ENCODE peak calls at places on chromosomes 3 and 15, in ten cellular contexts. One of them, this sample, is unnamed.

GRCh38 chr15:78018968-78019644 is 58.4 kb downstream of the TBC1D2B start:
- DNase-seq in HTR-8/SVneo: no peak
- DNase-seq in AG08396: no peak
- DNase-seq in DMS79: no peak
- DNase-seq in dorsolateral prefrontal cortex: no peak
- DNase-seq in amniotic stem cell: no peak
- DNase-seq in stimulated activated naive CD8-positive, alpha-beta T cell treated with anti-CD3 and anti-CD28 coated beads, Interleukin-15, Interleukin-2, amounts not matched to agents 100 U/mL and 50 U/mL, for 24 hours: no peak
- DNase-seq in stimulated activated CD4-positive, alpha-beta T cell treated with anti-CD3 and anti-CD28 coated beads, Interleukin-1b, Interleukin-23, amount 100 ng/mL, for 1 hour: no peak
- DNase-seq in activated T-cell treated with anti-CD3 and anti-CD28 coated beads for 1 hour: no peak
- DNase-seq in fibroblast of pulmonary artery: no peak
- DNase-seq in this sample: no peak

GRCh38 chr15:42282344-42282743 is 9.1 kb upstream of the TMEM87A start:
- DNase-seq in HTR-8/SVneo: no peak
- DNase-seq in DMS79: no peak
- DNase-seq in stimulated activated naive CD8-positive, alpha-beta T cell treated with anti-CD3 and anti-CD28 coated beads, Interleukin-15, Interleukin-2, amounts not matched to agents 100 U/mL and 50 U/mL, for 24 hours: no peak
- DNase-seq in activated T-cell treated with anti-CD3 and anti-CD28 coated beads for 1 hour: no peak
- DNase-seq in dorsolateral prefrontal cortex: no peak
- DNase-seq in stimulated activated CD4-positive, alpha-beta T cell treated with anti-CD3 and anti-CD28 coated beads, Interleukin-1b, Interleukin-23, amount 100 ng/mL, for 1 hour: no peak
- DNase-seq in amniotic stem cell: no peak
- DNase-seq in AG08396: no peak
- DNase-seq in fibroblast of pulmonary artery: no peak
- DNase-seq in this sample: no peak

GRCh38 chr3:78277793-78278192 is 1237.9 kb downstream of the ROBO2 start:
- DNase-seq in fibroblast of pulmonary artery: no peak
- DNase-seq in stimulated activated naive CD8-positive, alpha-beta T cell treated with anti-CD3 and anti-CD28 coated beads, Interleukin-15, Interleukin-2, amounts not matched to agents 100 U/mL and 50 U/mL, for 24 hours: no peak
- DNase-seq in AG08396: no peak
- DNase-seq in DMS79: peak; percentile 30
- DNase-seq in amniotic stem cell: no peak
- DNase-seq in dorsolateral prefrontal cortex: no peak
- DNase-seq in activated T-cell treated with anti-CD3 and anti-CD28 coated beads for 1 hour: no peak
- DNase-seq in HTR-8/SVneo: no peak
- DNase-seq in stimulated activated CD4-positive, alpha-beta T cell treated with anti-CD3 and anti-CD28 coated beads, Interleukin-1b, Interleukin-23, amount 100 ng/mL, for 1 hour: no peak
- DNase-seq in this sample: no peak

GRCh38 chr3:81451611-81452010 is 309.8 kb downstream of the GBE1 start:
- DNase-seq in activated T-cell treated with anti-CD3 and anti-CD28 coated beads for 1 hour: no peak
- DNase-seq in fibroblast of pulmonary artery: peak; percentile 69
- DNase-seq in amniotic stem cell: no peak
- DNase-seq in stimulated activated CD4-positive, alpha-beta T cell treated with anti-CD3 and anti-CD28 coated beads, Interleukin-1b, Interleukin-23, amount 100 ng/mL, for 1 hour: no peak
- DNase-seq in DMS79: no peak
- DNase-seq in dorsolateral prefrontal cortex: no peak
- DNase-seq in stimulated activated naive CD8-positive, alpha-beta T cell treated with anti-CD3 and anti-CD28 coated beads, Interleukin-15, Interleukin-2, amounts not matched to agents 100 U/mL and 50 U/mL, for 24 hours: no peak
- DNase-seq in AG08396: no peak
- DNase-seq in HTR-8/SVneo: no peak
- DNase-seq in this sample: no peak

GRCh38 chr3:172137287-172138030 is 98.1 kb downstream of the FNDC3B start:
- DNase-seq in amniotic stem cell: no peak
- DNase-seq in stimulated activated CD4-positive, alpha-beta T cell treated with anti-CD3 and anti-CD28 coated beads, Interleukin-1b, Interleukin-23, amount 100 ng/mL, for 1 hour: no peak
- DNase-seq in HTR-8/SVneo: no peak
- DNase-seq in stimulated activated naive CD8-positive, alpha-beta T cell treated with anti-CD3 and anti-CD28 coated beads, Interleukin-15, Interleukin-2, amounts not matched to agents 100 U/mL and 50 U/mL, for 24 hours: no peak
- DNase-seq in activated T-cell treated with anti-CD3 and anti-CD28 coated beads for 1 hour: no peak
- DNase-seq in fibroblast of pulmonary artery: peak; percentile 87
- DNase-seq in AG08396: no peak
- DNase-seq in DMS79: no peak
- DNase-seq in dorsolateral prefrontal cortex: no peak
- DNase-seq in this sample: no peak

GRCh38 chr3:139629033-139629432 is 48.7 kb downstream of the NMNAT3 start:
- DNase-seq in DMS79: no peak
- DNase-seq in fibroblast of pulmonary artery: peak; percentile 4
- DNase-seq in AG08396: no peak
- DNase-seq in dorsolateral prefrontal cortex: no peak
- DNase-seq in HTR-8/SVneo: peak; percentile 15
- DNase-seq in stimulated activated CD4-positive, alpha-beta T cell treated with anti-CD3 and anti-CD28 coated beads, Interleukin-1b, Interleukin-23, amount 100 ng/mL, for 1 hour: no peak
- DNase-seq in stimulated activated naive CD8-positive, alpha-beta T cell treated with anti-CD3 and anti-CD28 coated beads, Interleukin-15, Interleukin-2, amounts not matched to agents 100 U/mL and 50 U/mL, for 24 hours: peak; percentile 6
- DNase-seq in activated T-cell treated with anti-CD3 and anti-CD28 coated beads for 1 hour: no peak
- DNase-seq in amniotic stem cell: no peak
- DNase-seq in this sample: no peak

GRCh38 chr3:152357587-152357986 is 88.9 kb downstream of the MBNL1 start:
- DNase-seq in amniotic stem cell: no peak
- DNase-seq in stimulated activated naive CD8-positive, alpha-beta T cell treated with anti-CD3 and anti-CD28 coated beads, Interleukin-15, Interleukin-2, amounts not matched to agents 100 U/mL and 50 U/mL, for 24 hours: no peak
- DNase-seq in DMS79: no peak
- DNase-seq in AG08396: no peak
- DNase-seq in dorsolateral prefrontal cortex: no peak
- DNase-seq in activated T-cell treated with anti-CD3 and anti-CD28 coated beads for 1 hour: no peak
- DNase-seq in fibroblast of pulmonary artery: no peak
- DNase-seq in stimulated activated CD4-positive, alpha-beta T cell treated with anti-CD3 and anti-CD28 coated beads, Interleukin-1b, Interleukin-23, amount 100 ng/mL, for 1 hour: no peak
- DNase-seq in HTR-8/SVneo: no peak
- DNase-seq in this sample: no peak

GRCh38 chr3:146308682-146309081 is 57.8 kb upstream of the PLSCR4 start:
- DNase-seq in AG08396: peak; percentile 46
- DNase-seq in HTR-8/SVneo: no peak
- DNase-seq in DMS79: no peak
- DNase-seq in activated T-cell treated with anti-CD3 and anti-CD28 coated beads for 1 hour: no peak
- DNase-seq in amniotic stem cell: peak; percentile 29
- DNase-seq in stimulated activated naive CD8-positive, alpha-beta T cell treated with anti-CD3 and anti-CD28 coated beads, Interleukin-15, Interleukin-2, amounts not matched to agents 100 U/mL and 50 U/mL, for 24 hours: no peak
- DNase-seq in stimulated activated CD4-positive, alpha-beta T cell treated with anti-CD3 and anti-CD28 coated beads, Interleukin-1b, Interleukin-23, amount 100 ng/mL, for 1 hour: no peak
- DNase-seq in dorsolateral prefrontal cortex: no peak
- DNase-seq in fibroblast of pulmonary artery: peak; percentile 96
- DNase-seq in this sample: peak; percentile 55

GRCh38 chr3:22713936-22714335 is 489.2 kb upstream of the UBE2E2 start:
- DNase-seq in AG08396: no peak
- DNase-seq in DMS79: no peak
- DNase-seq in activated T-cell treated with anti-CD3 and anti-CD28 coated beads for 1 hour: no peak
- DNase-seq in amniotic stem cell: peak; percentile 40
- DNase-seq in fibroblast of pulmonary artery: peak; percentile 92
- DNase-seq in dorsolateral prefrontal cortex: no peak
- DNase-seq in HTR-8/SVneo: peak; percentile 44
- DNase-seq in stimulated activated CD4-positive, alpha-beta T cell treated with anti-CD3 and anti-CD28 coated beads, Interleukin-1b, Interleukin-23, amount 100 ng/mL, for 1 hour: no peak
- DNase-seq in stimulated activated naive CD8-positive, alpha-beta T cell treated with anti-CD3 and anti-CD28 coated beads, Interleukin-15, Interleukin-2, amounts not matched to agents 100 U/mL and 50 U/mL, for 24 hours: no peak
- DNase-seq in this sample: peak; percentile 57

GRCh38 chr3:143507735-143508580 is 340.3 kb downstream of the SLC9A9 start:
- DNase-seq in fibroblast of pulmonary artery: peak; percentile 64
- DNase-seq in amniotic stem cell: peak; percentile 36
- DNase-seq in HTR-8/SVneo: no peak
- DNase-seq in activated T-cell treated with anti-CD3 and anti-CD28 coated beads for 1 hour: no peak
- DNase-seq in stimulated activated naive CD8-positive, alpha-beta T cell treated with anti-CD3 and anti-CD28 coated beads, Interleukin-15, Interleukin-2, amounts not matched to agents 100 U/mL and 50 U/mL, for 24 hours: no peak
- DNase-seq in stimulated activated CD4-positive, alpha-beta T cell treated with anti-CD3 and anti-CD28 coated beads, Interleukin-1b, Interleukin-23, amount 100 ng/mL, for 1 hour: no peak
- DNase-seq in dorsolateral prefrontal cortex: no peak
- DNase-seq in DMS79: no peak
- DNase-seq in AG08396: peak; percentile 56
- DNase-seq in this sample: peak; percentile 22

GRCh38 chr3:49399467-49399866 is 12.3 kb downstream of the RHOA start:
- DNase-seq in HTR-8/SVneo: no peak
- DNase-seq in stimulated activated CD4-positive, alpha-beta T cell treated with anti-CD3 and anti-CD28 coated beads, Interleukin-1b, Interleukin-23, amount 100 ng/mL, for 1 hour: no peak
- DNase-seq in activated T-cell treated with anti-CD3 and anti-CD28 coated beads for 1 hour: no peak
- DNase-seq in fibroblast of pulmonary artery: no peak
- DNase-seq in stimulated activated naive CD8-positive, alpha-beta T cell treated with anti-CD3 and anti-CD28 coated beads, Interleukin-15, Interleukin-2, amounts not matched to agents 100 U/mL and 50 U/mL, for 24 hours: no peak
- DNase-seq in AG08396: no peak
- DNase-seq in DMS79: no peak
- DNase-seq in dorsolateral prefrontal cortex: no peak
- DNase-seq in amniotic stem cell: no peak
- DNase-seq in this sample: no peak

GRCh38 chr15:31934821-31935220 is 95.5 kb upstream of the CHRNA7 start:
- DNase-seq in DMS79: no peak
- DNase-seq in amniotic stem cell: no peak
- DNase-seq in fibroblast of pulmonary artery: no peak
- DNase-seq in stimulated activated CD4-positive, alpha-beta T cell treated with anti-CD3 and anti-CD28 coated beads, Interleukin-1b, Interleukin-23, amount 100 ng/mL, for 1 hour: no peak
- DNase-seq in AG08396: no peak
- DNase-seq in activated T-cell treated with anti-CD3 and anti-CD28 coated beads for 1 hour: no peak
- DNase-seq in stimulated activated naive CD8-positive, alpha-beta T cell treated with anti-CD3 and anti-CD28 coated beads, Interleukin-15, Interleukin-2, amounts not matched to agents 100 U/mL and 50 U/mL, for 24 hours: no peak
- DNase-seq in dorsolateral prefrontal cortex: no peak
- DNase-seq in HTR-8/SVneo: no peak
- DNase-seq in this sample: no peak

GRCh38 chr3:37249717-37250116 is 75.3 kb upstream of the LRRFIP2 start:
- DNase-seq in AG08396: no peak
- DNase-seq in fibroblast of pulmonary artery: no peak
- DNase-seq in DMS79: no peak
- DNase-seq in stimulated activated CD4-positive, alpha-beta T cell treated with anti-CD3 and anti-CD28 coated beads, Interleukin-1b, Interleukin-23, amount 100 ng/mL, for 1 hour: no peak
- DNase-seq in activated T-cell treated with anti-CD3 and anti-CD28 coated beads for 1 hour: no peak
- DNase-seq in dorsolateral prefrontal cortex: no peak
- DNase-seq in amniotic stem cell: no peak
- DNase-seq in stimulated activated naive CD8-positive, alpha-beta T cell treated with anti-CD3 and anti-CD28 coated beads, Interleukin-15, Interleukin-2, amounts not matched to agents 100 U/mL and 50 U/mL, for 24 hours: no peak
- DNase-seq in HTR-8/SVneo: no peak
- DNase-seq in this sample: no peak

GRCh38 chr3:146187334-146187950 is 26.5 kb upstream of the PLOD2 start:
- DNase-seq in fibroblast of pulmonary artery: peak; percentile 65
- DNase-seq in activated T-cell treated with anti-CD3 and anti-CD28 coated beads for 1 hour: no peak
- DNase-seq in DMS79: no peak
- DNase-seq in AG08396: no peak
- DNase-seq in amniotic stem cell: no peak
- DNase-seq in stimulated activated naive CD8-positive, alpha-beta T cell treated with anti-CD3 and anti-CD28 coated beads, Interleukin-15, Interleukin-2, amounts not matched to agents 100 U/mL and 50 U/mL, for 24 hours: no peak
- DNase-seq in dorsolateral prefrontal cortex: peak; percentile 28
- DNase-seq in stimulated activated CD4-positive, alpha-beta T cell treated with anti-CD3 and anti-CD28 coated beads, Interleukin-1b, Interleukin-23, amount 100 ng/mL, for 1 hour: no peak
- DNase-seq in HTR-8/SVneo: no peak
- DNase-seq in this sample: no peak

GRCh38 chr3:37942646-37943045 is 47.9 kb upstream of the VILL start:
- DNase-seq in fibroblast of pulmonary artery: no peak
- DNase-seq in stimulated activated naive CD8-positive, alpha-beta T cell treated with anti-CD3 and anti-CD28 coated beads, Interleukin-15, Interleukin-2, amounts not matched to agents 100 U/mL and 50 U/mL, for 24 hours: no peak
- DNase-seq in stimulated activated CD4-positive, alpha-beta T cell treated with anti-CD3 and anti-CD28 coated beads, Interleukin-1b, Interleukin-23, amount 100 ng/mL, for 1 hour: no peak
- DNase-seq in amniotic stem cell: no peak
- DNase-seq in dorsolateral prefrontal cortex: no peak
- DNase-seq in activated T-cell treated with anti-CD3 and anti-CD28 coated beads for 1 hour: no peak
- DNase-seq in DMS79: no peak
- DNase-seq in AG08396: no peak
- DNase-seq in HTR-8/SVneo: no peak
- DNase-seq in this sample: no peak

GRCh38 chr15:63453181-63453905 is 51.0 kb upstream of the USP3 start:
- DNase-seq in stimulated activated CD4-positive, alpha-beta T cell treated with anti-CD3 and anti-CD28 coated beads, Interleukin-1b, Interleukin-23, amount 100 ng/mL, for 1 hour: no peak
- DNase-seq in DMS79: no peak
- DNase-seq in stimulated activated naive CD8-positive, alpha-beta T cell treated with anti-CD3 and anti-CD28 coated beads, Interleukin-15, Interleukin-2, amounts not matched to agents 100 U/mL and 50 U/mL, for 24 hours: no peak
- DNase-seq in AG08396: no peak
- DNase-seq in dorsolateral prefrontal cortex: no peak
- DNase-seq in activated T-cell treated with anti-CD3 and anti-CD28 coated beads for 1 hour: no peak
- DNase-seq in amniotic stem cell: no peak
- DNase-seq in HTR-8/SVneo: no peak
- DNase-seq in fibroblast of pulmonary artery: no peak
- DNase-seq in this sample: no peak

GRCh38 chr15:101254157-101255065 is 2.6 kb upstream of the CHSY1 start:
- DNase-seq in DMS79: no peak
- DNase-seq in HTR-8/SVneo: no peak
- DNase-seq in stimulated activated naive CD8-positive, alpha-beta T cell treated with anti-CD3 and anti-CD28 coated beads, Interleukin-15, Interleukin-2, amounts not matched to agents 100 U/mL and 50 U/mL, for 24 hours: no peak
- DNase-seq in stimulated activated CD4-positive, alpha-beta T cell treated with anti-CD3 and anti-CD28 coated beads, Interleukin-1b, Interleukin-23, amount 100 ng/mL, for 1 hour: no peak
- DNase-seq in fibroblast of pulmonary artery: no peak
- DNase-seq in activated T-cell treated with anti-CD3 and anti-CD28 coated beads for 1 hour: no peak
- DNase-seq in dorsolateral prefrontal cortex: no peak
- DNase-seq in amniotic stem cell: no peak
- DNase-seq in AG08396: no peak
- DNase-seq in this sample: no peak

GRCh38 chr15:93035092-93035915 is 53.7 kb downstream of the RGMA start:
- DNase-seq in DMS79: no peak
- DNase-seq in HTR-8/SVneo: no peak
- DNase-seq in stimulated activated naive CD8-positive, alpha-beta T cell treated with anti-CD3 and anti-CD28 coated beads, Interleukin-15, Interleukin-2, amounts not matched to agents 100 U/mL and 50 U/mL, for 24 hours: no peak
- DNase-seq in AG08396: no peak
- DNase-seq in stimulated activated CD4-positive, alpha-beta T cell treated with anti-CD3 and anti-CD28 coated beads, Interleukin-1b, Interleukin-23, amount 100 ng/mL, for 1 hour: no peak
- DNase-seq in activated T-cell treated with anti-CD3 and anti-CD28 coated beads for 1 hour: no peak
- DNase-seq in amniotic stem cell: no peak
- DNase-seq in fibroblast of pulmonary artery: no peak
- DNase-seq in dorsolateral prefrontal cortex: peak; percentile 14
- DNase-seq in this sample: no peak